ENCODE peak calls at places on chromosomes 6 and 20, in eight cellular contexts. G, C, R, D, T, H, L and X are unnamed samples. For H3K27me3, the result is how much of the 10 kb centered on the place peaks cover.

GRCh38 chr6:37303891-37304503 is 46.1 kb upstream of the TMEM217 start:
- DNase-seq in R (peak), L (no peak), H (no peak), D (no peak), C (no peak), G (no peak), T (no peak), X (no peak)

GRCh38 chr6:14440891-14441358 is 323.4 kb downstream of the CD83 start:
- DNase-seq in D (no peak), L (no peak), C (no peak), H (no peak), T (no peak), G (no peak), R (peak), X (no peak)

GRCh38 chr20:31907046-31907445 is 36.6 kb downstream of the TTLL9 start:
- DNase-seq in H (no peak), T (no peak), C (no peak), G (no peak), L (no peak), D (no peak), R (no peak), X (no peak)

GRCh38 chr6:137165375-137166246 is 7.8 kb downstream of the IL22RA2 start:
- DNase-seq in D (no peak), H (peak), G (no peak), L (no peak), T (peak), C (peak), R (peak), X (peak)

GRCh38 chr6:3026811-3027626 is 27.3 kb downstream of the NQO2 start:
- DNase-seq in T (no peak), G (peak), C (no peak), H (peak), D (no peak), R (no peak), L (no peak), X (no peak)

GRCh38 chr6:155415953-155416352 is 39.7 kb downstream of the NOX3 start:
- DNase-seq in R (no peak), L (no peak), C (no peak), G (no peak), T (no peak), D (no peak), H (no peak), X (no peak)

GRCh38 chr20:62258499-62259293 is 20.4 kb downstream of the OSBPL2 start:
- DNase-seq in L (no peak), C (peak), H (no peak), D (no peak), G (no peak), R (peak), T (no peak), X (no peak)

GRCh38 chr20:31996996-31997395 is 13.2 kb upstream of the CCM2L start:
- DNase-seq in L (no peak), H (no peak), R (no peak), G (no peak), D (no peak), C (no peak), T (no peak), X (no peak)

GRCh38 chr6:41531591-41532582 is 14.3 kb upstream of the FOXP4 start:
- DNase-seq in R (peak), H (peak), L (no peak), C (no peak), T (peak), D (peak), G (no peak), X (no peak)

GRCh38 chr20:59020938-59021551 is 1.8 kb downstream of the TUBB1 start:
- DNase-seq in C (no peak), T (no peak), D (no peak), R (peak), H (peak), G (no peak), L (no peak), X (no peak)

GRCh38 chr6:20870493-20870892 is 336.2 kb downstream of the CDKAL1 start:
- DNase-seq in C (no peak), G (no peak), R (no peak), D (no peak), T (no peak), L (no peak), H (no peak), X (no peak)

DNA sequence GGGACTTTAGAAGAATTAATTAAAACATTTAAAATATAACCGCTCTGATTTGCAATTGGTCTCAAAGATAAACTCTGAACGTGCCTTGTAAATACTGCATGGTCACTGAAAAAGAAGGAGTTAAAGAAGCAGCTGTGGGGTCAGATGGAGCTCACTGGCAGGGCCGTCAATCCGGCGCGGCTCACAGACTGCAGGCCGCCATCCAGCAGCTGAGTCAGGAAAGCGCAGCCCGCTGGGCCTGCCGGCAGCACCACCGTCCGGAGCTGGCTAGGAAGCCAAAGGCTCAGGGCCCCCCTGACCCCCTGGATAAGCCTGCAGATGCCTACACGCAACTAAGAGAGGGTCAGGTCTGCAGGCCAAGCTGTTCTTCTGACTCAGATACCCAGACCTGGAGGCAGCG is 54.2 kb upstream of the FRMD1 start:
- DNase-seq in R (peak), H (no peak), G (peak), L (peak), C (no peak), T (no peak), D (no peak), X (no peak)
- H3K4me3 ChIP-seq in R (peak), H (no peak), G (peak), L (no peak), C (no peak), T (no peak), D (peak), X (no peak)

GRCh38 chr20:51093240-51093763 is 70.4 kb upstream of the KCNG1 start:
- DNase-seq in H (no peak), T (no peak), D (no peak), R (no peak), G (no peak), C (no peak), L (no peak), X (no peak)

GRCh38 chr20:51094221-51094620 is 71.3 kb upstream of the KCNG1 start:
- DNase-seq in D (no peak), R (peak), L (no peak), T (no peak), G (no peak), C (no peak), H (no peak), X (no peak)

GRCh38 chr20:51096571-51097267 is 73.8 kb upstream of the KCNG1 start:
- DNase-seq in R (no peak), G (no peak), T (no peak), L (no peak), D (no peak), H (no peak), C (no peak), X (no peak)

GRCh38 chr20:51097334-51098176 is 74.6 kb upstream of the KCNG1 start:
- DNase-seq in H (no peak), G (no peak), C (no peak), D (no peak), L (no peak), R (no peak), T (no peak), X (no peak)

DNA sequence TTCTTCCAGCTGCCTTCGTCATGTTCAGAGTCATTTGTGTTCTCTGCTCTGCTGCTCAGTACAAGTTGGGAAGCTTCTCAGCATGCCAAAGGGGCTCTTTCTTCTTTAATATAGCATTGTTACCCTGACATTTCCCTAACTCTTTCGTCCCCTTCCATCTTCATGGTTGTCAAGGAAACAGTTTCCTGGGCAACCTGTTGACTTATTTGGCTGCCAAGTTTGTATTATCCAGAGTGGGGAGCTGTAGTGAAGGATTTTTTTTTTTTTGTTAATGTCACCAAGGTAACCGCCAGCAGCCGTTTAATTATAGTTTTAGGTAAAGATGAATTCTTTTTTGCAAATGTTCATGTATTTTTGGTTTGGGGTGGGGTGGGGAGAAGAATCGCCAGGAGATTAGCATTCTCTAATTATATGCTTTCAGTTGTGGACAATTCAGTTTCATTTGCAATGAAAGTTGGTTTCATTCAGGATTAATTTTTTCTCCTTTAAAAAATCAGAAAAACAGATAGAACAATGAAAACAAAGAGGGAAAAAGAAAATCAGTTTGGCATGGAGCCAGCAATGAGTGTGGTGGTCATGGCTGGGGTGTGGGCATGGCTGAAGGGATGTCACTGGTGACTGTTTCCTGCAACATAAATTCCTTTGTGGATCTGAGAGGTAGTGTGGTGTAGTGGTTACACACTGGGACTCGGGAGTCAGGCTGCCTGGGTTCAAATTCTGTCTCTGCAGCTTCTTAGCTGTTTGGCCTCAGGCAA is 73.0 kb upstream of the KCNG1 start:
- DNase-seq in T (no peak), L (no peak), H (no peak), D (no peak), G (no peak), R (no peak), C (no peak), X (no peak)
- H3K27me3 ChIP-seq in T (under half), L (under half), H (under half), D (under half), G (under half), R (half or more), C (under half), X (under half)

GRCh38 chr6:142940487-142940886 is 4.5 kb downstream of the HIVEP2 start:
- DNase-seq in C (no peak), D (no peak), H (no peak), L (no peak), G (no peak), R (peak), T (no peak), X (no peak)
- H3K4me3 ChIP-seq in C (no peak), D (no peak), H (no peak), L (no peak), G (no peak), R (peak), T (no peak), X (peak)

DNA sequence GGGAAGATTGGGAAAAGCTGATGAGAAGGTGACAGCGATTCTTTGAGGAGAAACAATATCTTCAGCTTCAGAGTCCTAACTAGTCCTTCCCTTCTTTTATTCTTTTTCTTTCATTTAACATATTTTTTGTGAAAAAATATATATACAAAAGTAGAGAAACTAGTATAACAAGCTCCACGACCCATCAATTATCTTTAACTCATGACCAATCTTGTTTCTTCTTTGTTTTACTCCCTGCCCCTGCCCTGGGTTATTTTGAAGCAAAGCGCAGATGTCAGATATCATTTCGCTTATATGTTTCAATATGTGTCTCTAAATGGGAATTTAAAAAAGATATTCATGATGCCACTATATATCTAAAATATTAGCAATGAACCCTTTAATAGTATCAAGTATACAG is 274.1 kb downstream of the CDC5L start:
- DNase-seq in T (no peak), H (no peak), C (no peak), L (no peak), R (no peak), G (no peak), D (no peak), X (no peak)
- H3K27me3 ChIP-seq in T (under half), H (under half), C (under half), L (under half), R (under half), G (under half), D (under half), X (under half)

GRCh38 chr6:44265843-44266233 is 487 bp upstream of the NFKBIE start:
- DNase-seq in T (no peak), R (no peak), L (no peak), G (no peak), H (no peak), C (no peak), D (no peak), X (no peak)
- H3K4me3 ChIP-seq in T (no peak), R (peak), L (peak), G (peak), H (no peak), C (no peak), D (peak), X (peak)

GRCh38 chr6:169654590-169655391 is 47.0 kb downstream of the WDR27 start:
- DNase-seq in T (peak), L (peak), D (peak), C (peak), G (peak), R (no peak), H (peak), X (peak)
- H3K27me3 ChIP-seq in T (under half), L (under half), D (under half), C (under half), G (under half), R (under half), H (under half), X (under half)